ENCODE peak calls at places on chromosomes 1 and 21, in five cellular contexts. One of them, this sample, is unnamed.

GRCh38 chr1:117561071-117561470 is 44.8 kb upstream of the TENT5C start:
- DNase-seq in mesenchymal stem cell: no peak
- DNase-seq in H1: no peak
- DNase-seq in trophoblast cell: no peak
- DNase-seq in IMR-90: no peak
- DNase-seq in this sample: no peak

GRCh38 chr1:42214447-42214871 is 49.9 kb upstream of the GUCA2A start:
- DNase-seq in mesenchymal stem cell: peak; percentile 43
- DNase-seq in H1: no peak
- DNase-seq in trophoblast cell: peak; percentile 53
- DNase-seq in IMR-90: peak; percentile 80
- DNase-seq in this sample: no peak

GRCh38 chr1:15703562-15703961 is 19.4 kb downstream of the PLEKHM2 start:
- DNase-seq in mesenchymal stem cell: peak; percentile 89
- DNase-seq in H1: no peak
- DNase-seq in trophoblast cell: peak; percentile 33
- DNase-seq in IMR-90: peak; percentile 91
- DNase-seq in this sample: no peak

GRCh38 chr1:171754381-171754705 is 12.5 kb upstream of the VAMP4 start:
- DNase-seq in mesenchymal stem cell: peak; percentile 67
- DNase-seq in H1: no peak
- DNase-seq in trophoblast cell: no peak
- DNase-seq in IMR-90: peak; percentile 86
- DNase-seq in this sample: no peak

GRCh38 chr1:10633416-10633815 is 158.7 kb downstream of the PEX14 start:
- DNase-seq in mesenchymal stem cell: no peak
- DNase-seq in H1: no peak
- DNase-seq in trophoblast cell: no peak
- DNase-seq in IMR-90: no peak
- DNase-seq in this sample: no peak

GRCh38 chr1:156797212-156797871 is 19.3 kb downstream of the SH2D2A start:
- DNase-seq in mesenchymal stem cell: peak; percentile 75
- DNase-seq in H1: no peak
- DNase-seq in trophoblast cell: peak; percentile 90
- DNase-seq in IMR-90: peak; percentile 64
- DNase-seq in this sample: peak; percentile 43

GRCh38 chr1:105137543-105138444 is 1388.1 kb downstream of the AMY1C start:
- DNase-seq in mesenchymal stem cell: peak; percentile 25
- DNase-seq in H1: peak; percentile 74
- DNase-seq in trophoblast cell: peak; percentile 3
- DNase-seq in IMR-90: no peak
- DNase-seq in this sample: peak; percentile 29

GRCh38 chr1:17911789-17912188 is 156.7 kb downstream of the ACTL8 start:
- DNase-seq in mesenchymal stem cell: no peak
- DNase-seq in H1: no peak
- DNase-seq in trophoblast cell: no peak
- DNase-seq in IMR-90: no peak
- DNase-seq in this sample: no peak

GRCh38 chr1:59013276-59013927 is 229.6 kb upstream of the JUN start:
- DNase-seq in mesenchymal stem cell: peak; percentile 77
- DNase-seq in H1: peak; percentile 52
- DNase-seq in trophoblast cell: peak; percentile 21
- DNase-seq in IMR-90: peak; percentile 36
- DNase-seq in this sample: peak; percentile 21

GRCh38 chr1:158951956-158952355 is 20.6 kb downstream of the PYHIN1 start:
- DNase-seq in mesenchymal stem cell: no peak
- DNase-seq in H1: no peak
- DNase-seq in trophoblast cell: no peak
- DNase-seq in IMR-90: no peak
- DNase-seq in this sample: no peak

GRCh38 chr1:159943908-159944622 is 1.3 kb downstream of the IGSF9 start:
- DNase-seq in mesenchymal stem cell: no peak
- DNase-seq in H1: no peak
- DNase-seq in trophoblast cell: no peak
- DNase-seq in IMR-90: no peak
- DNase-seq in this sample: no peak

GRCh38 chr1:93977546-93977945 is 68.3 kb upstream of the GCLM start:
- DNase-seq in mesenchymal stem cell: no peak
- DNase-seq in H1: no peak
- DNase-seq in trophoblast cell: no peak
- DNase-seq in IMR-90: peak; percentile 78
- DNase-seq in this sample: no peak

GRCh38 chr1:55443175-55443933 is 228.2 kb upstream of the USP24 start:
- DNase-seq in mesenchymal stem cell: peak; percentile 98
- DNase-seq in H1: no peak
- DNase-seq in trophoblast cell: peak; percentile 92
- DNase-seq in IMR-90: peak; percentile 100
- DNase-seq in this sample: no peak

GRCh38 chr1:153404768-153405167 is 11.6 kb upstream of the S100A7A start:
- DNase-seq in mesenchymal stem cell: no peak
- DNase-seq in H1: peak; percentile 86
- DNase-seq in trophoblast cell: peak; percentile 78
- DNase-seq in IMR-90: no peak
- DNase-seq in this sample: no peak

GRCh38 chr1:65681101-65681500 is 111.6 kb upstream of the PDE4B start:
- DNase-seq in mesenchymal stem cell: peak; percentile 3
- DNase-seq in H1: no peak
- DNase-seq in trophoblast cell: peak; percentile 39
- DNase-seq in IMR-90: peak; percentile 70
- DNase-seq in this sample: no peak

GRCh38 chr1:12422488-12422887 is 192.7 kb downstream of the VPS13D start:
- DNase-seq in mesenchymal stem cell: no peak
- DNase-seq in H1: no peak
- DNase-seq in trophoblast cell: no peak
- DNase-seq in IMR-90: no peak
- DNase-seq in this sample: no peak

GRCh38 chr1:207027221-207027777 is 5.3 kb downstream of the C1orf116 start:
- DNase-seq in mesenchymal stem cell: no peak
- DNase-seq in H1: no peak
- DNase-seq in trophoblast cell: peak; percentile 78
- DNase-seq in IMR-90: peak; percentile 22
- DNase-seq in this sample: no peak

GRCh38 chr1:107141491-107142369 is 891 bp downstream of the NTNG1 start:
- DNase-seq in mesenchymal stem cell: peak; percentile 62
- DNase-seq in H1: peak; percentile 62
- DNase-seq in trophoblast cell: peak; percentile 69
- DNase-seq in IMR-90: peak; percentile 50
- DNase-seq in this sample: peak; percentile 41

GRCh38 chr21:29034678-29035077 is 10.2 kb downstream of the USP16 start:
- DNase-seq in mesenchymal stem cell: no peak
- DNase-seq in H1: no peak
- DNase-seq in trophoblast cell: peak; percentile 28
- DNase-seq in IMR-90: no peak
- DNase-seq in this sample: no peak

GRCh38 chr1:47424336-47424982 is 8.4 kb downstream of the FOXE3 start:
- DNase-seq in mesenchymal stem cell: peak; percentile 32
- DNase-seq in H1: peak; percentile 69
- DNase-seq in trophoblast cell: peak; percentile 70
- DNase-seq in IMR-90: peak; percentile 67
- DNase-seq in this sample: peak; percentile 64

GRCh38 chr1:109425902-109426277 is 358 bp downstream of the PSMA5 start:
- DNase-seq in mesenchymal stem cell: peak; percentile 82
- DNase-seq in H1: no peak
- DNase-seq in trophoblast cell: peak; percentile 75
- DNase-seq in IMR-90: peak; percentile 53
- DNase-seq in this sample: no peak

GRCh38 chr1:102002057-102002456 is 5.3 kb upstream of the OLFM3 start:
- DNase-seq in mesenchymal stem cell: no peak
- DNase-seq in H1: no peak
- DNase-seq in trophoblast cell: no peak
- DNase-seq in IMR-90: no peak
- DNase-seq in this sample: no peak

GRCh38 chr1:169340882-169341281 is 26.7 kb downstream of the NME7 start:
- DNase-seq in mesenchymal stem cell: no peak
- DNase-seq in H1: no peak
- DNase-seq in trophoblast cell: no peak
- DNase-seq in IMR-90: no peak
- DNase-seq in this sample: no peak

GRCh38 chr1:219058891-219059820 is 114.5 kb upstream of the LYPLAL1 start:
- DNase-seq in mesenchymal stem cell: no peak
- DNase-seq in H1: no peak
- DNase-seq in trophoblast cell: no peak
- DNase-seq in IMR-90: no peak
- DNase-seq in this sample: no peak

GRCh38 chr21:42414928-42415769 is 11.4 kb downstream of the UBASH3A start:
- DNase-seq in mesenchymal stem cell: peak; percentile 66
- DNase-seq in H1: no peak
- DNase-seq in trophoblast cell: peak; percentile 74
- DNase-seq in IMR-90: peak; percentile 78
- DNase-seq in this sample: no peak

GRCh38 chr21:45140346-45140940 is 66.1 kb downstream of the ADARB1 start:
- DNase-seq in mesenchymal stem cell: peak; percentile 96
- DNase-seq in H1: peak; percentile 73
- DNase-seq in trophoblast cell: peak; percentile 89
- DNase-seq in IMR-90: peak; percentile 95
- DNase-seq in this sample: peak; percentile 80

GRCh38 chr21:35932232-35932911 is 128.0 kb downstream of the SETD4 start:
- DNase-seq in mesenchymal stem cell: peak; percentile 97
- DNase-seq in H1: no peak
- DNase-seq in trophoblast cell: peak; percentile 61
- DNase-seq in IMR-90: peak; percentile 95
- DNase-seq in this sample: no peak

GRCh38 chr1:198879711-198880306 is 241.0 kb downstream of the PTPRC start:
- DNase-seq in mesenchymal stem cell: peak; percentile 60
- DNase-seq in H1: no peak
- DNase-seq in trophoblast cell: no peak
- DNase-seq in IMR-90: no peak
- DNase-seq in this sample: no peak

GRCh38 chr1:87284456-87285240 is 44.0 kb upstream of the LMO4 start:
- DNase-seq in mesenchymal stem cell: no peak
- DNase-seq in H1: no peak
- DNase-seq in trophoblast cell: peak; percentile 97
- DNase-seq in IMR-90: peak; percentile 2
- DNase-seq in this sample: no peak

DNA sequence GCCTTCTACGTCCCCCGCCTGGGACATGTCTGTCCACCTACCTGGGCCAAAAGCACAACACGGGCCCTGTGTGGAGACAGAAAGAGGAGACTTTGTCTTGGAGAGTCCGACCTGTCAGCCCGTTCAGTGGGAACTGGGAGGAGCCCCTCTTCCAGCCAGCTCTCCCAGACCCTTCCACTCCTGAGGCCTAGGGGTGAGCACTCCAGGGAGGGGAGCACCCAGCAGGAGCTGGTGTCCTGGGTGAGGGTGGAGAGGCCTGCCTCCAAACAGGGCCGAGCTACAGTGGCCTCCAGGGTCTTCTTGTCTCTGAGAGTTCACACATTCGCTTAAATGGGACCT is 546 bp downstream of the SPOCD1 start:
- DNase-seq in mesenchymal stem cell: no peak
- DNase-seq in H1: no peak
- DNase-seq in trophoblast cell: no peak
- DNase-seq in IMR-90: no peak
- DNase-seq in this sample: no peak
- H3K4me3 ChIP-seq in mesenchymal stem cell: no peak overlapping the region
- H3K4me3 ChIP-seq in H1: peak overlapping the region; percentile 31
- H3K4me3 ChIP-seq in trophoblast cell: no peak overlapping the region
- H3K4me3 ChIP-seq in IMR-90: no peak overlapping the region
- H3K4me3 ChIP-seq in this sample: no peak overlapping the region

DNA sequence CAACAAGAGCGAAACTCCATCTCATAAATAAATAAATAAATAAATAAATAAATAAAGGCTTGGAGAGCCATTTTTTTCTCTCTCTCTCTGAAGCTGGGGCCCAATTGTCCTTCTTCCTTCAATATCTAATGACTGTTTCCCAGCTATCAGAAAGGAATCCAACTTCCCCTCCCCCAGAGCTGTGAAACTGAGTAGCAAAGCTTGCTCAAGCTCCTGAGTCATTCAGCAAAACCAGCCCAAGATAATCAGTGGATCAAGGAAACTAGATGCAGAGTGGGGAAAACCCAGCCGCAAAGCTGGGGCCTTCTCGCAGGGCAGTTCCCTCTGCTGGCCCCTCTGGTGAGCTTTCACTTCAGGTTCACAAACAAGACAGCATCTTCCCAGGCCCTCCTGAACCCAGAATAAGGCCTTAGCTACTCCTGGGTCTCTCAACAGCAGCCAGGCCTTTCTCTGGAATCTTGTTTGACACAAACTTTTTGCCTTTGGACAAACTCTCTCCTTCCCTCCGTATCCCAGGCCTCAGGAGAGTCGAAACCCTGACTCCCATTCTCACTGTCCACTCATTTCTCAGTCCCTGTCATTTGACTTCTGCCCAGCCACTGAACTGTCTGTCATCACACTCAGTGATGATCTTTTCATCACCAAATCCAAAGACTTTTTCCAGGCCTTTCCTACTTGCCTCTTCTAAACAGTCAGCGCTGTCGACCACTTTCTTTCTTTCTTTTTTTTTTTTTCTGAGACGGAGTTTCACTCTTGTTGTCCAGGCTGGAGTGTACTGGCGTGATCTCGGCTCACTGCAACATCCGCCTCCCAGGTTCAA is 18.0 kb upstream of the PTP4A2 start:
- DNase-seq in mesenchymal stem cell: peak; percentile 100
- DNase-seq in H1: no peak
- DNase-seq in trophoblast cell: peak; percentile 97
- DNase-seq in IMR-90: peak; percentile 100
- DNase-seq in this sample: no peak
- H3K4me2 ChIP-seq in mesenchymal stem cell: peak overlapping the region; percentile 14
- H3K4me2 ChIP-seq in H1: peak overlapping the region; percentile 28
- H3K4me2 ChIP-seq in trophoblast cell: no peak overlapping the region
- H3K4me2 ChIP-seq in IMR-90: peak overlapping the region; percentile 88
- H3K4me2 ChIP-seq in this sample: no peak overlapping the region

DNA sequence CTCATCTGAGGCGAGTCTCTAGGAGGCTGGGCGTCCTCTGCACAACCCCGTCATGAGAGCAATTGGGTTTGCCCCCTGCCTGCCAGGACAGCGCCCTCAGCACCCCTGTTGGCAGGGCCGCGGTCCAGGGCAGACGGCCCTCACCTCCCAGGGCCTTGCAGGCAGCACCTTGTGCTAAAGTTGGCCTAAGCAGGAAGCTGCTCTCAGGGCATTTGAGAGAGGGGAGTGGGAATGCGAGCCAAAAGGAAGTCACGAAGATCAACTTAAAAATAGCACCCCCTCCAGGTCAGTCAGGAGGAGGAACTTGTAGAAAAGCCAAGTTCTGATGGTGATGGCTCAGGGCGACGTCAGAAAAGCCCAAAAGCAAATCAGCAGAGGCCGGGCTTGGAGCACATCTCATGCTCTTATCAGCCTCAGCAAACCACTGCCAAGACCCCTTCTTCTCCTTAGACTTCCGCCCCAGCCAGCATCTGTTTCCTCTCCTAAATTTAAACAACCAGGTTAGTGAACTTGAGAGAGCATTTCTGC is 12.6 kb upstream of the ADORA3 start:
- DNase-seq in mesenchymal stem cell: no peak
- DNase-seq in H1: peak; percentile 67
- DNase-seq in trophoblast cell: no peak
- DNase-seq in IMR-90: peak; percentile 82
- DNase-seq in this sample: no peak
- H3K14ac ChIP-seq in mesenchymal stem cell: no peak overlapping the region
- H3K14ac ChIP-seq in H1: no peak overlapping the region
- H3K14ac ChIP-seq in trophoblast cell: no peak overlapping the region
- H3K14ac ChIP-seq in IMR-90: peak overlapping the region; percentile 37
- H3K14ac ChIP-seq in this sample: no peak overlapping the region

GRCh38 chr1:74245168-74245753 is 10.1 kb downstream of the TNNI3K start:
- DNase-seq in mesenchymal stem cell: no peak
- DNase-seq in H1: peak; percentile 68
- DNase-seq in trophoblast cell: no peak
- DNase-seq in IMR-90: no peak
- DNase-seq in this sample: peak; percentile 39
- H3K4me3 ChIP-seq in mesenchymal stem cell: no peak overlapping the region
- H3K4me3 ChIP-seq in H1: no peak overlapping the region
- H3K4me3 ChIP-seq in trophoblast cell: no peak overlapping the region
- H3K4me3 ChIP-seq in IMR-90: no peak overlapping the region
- H3K4me3 ChIP-seq in this sample: no peak overlapping the region

This sample was measured in neuronal stem cell.